ENCODE peak calls at places on chromosomes 16 and 17, in five cellular contexts. One of them, this sample, is unnamed.

GRCh38 chr16:47492036-47492427 is 30.9 kb downstream of the PHKB start:
- DNase-seq in progenitor cell of endocrine pancreas: no peak
- DNase-seq in kidney: no peak
- DNase-seq in CD8-positive, alpha-beta T cell: no peak
- DNase-seq in CD4-positive, alpha-beta T cell: no peak
- DNase-seq in this sample: no peak

GRCh38 chr16:11051430-11052079 is 107.2 kb downstream of the CLEC16A start:
- DNase-seq in progenitor cell of endocrine pancreas: no peak
- DNase-seq in kidney: no peak
- DNase-seq in CD8-positive, alpha-beta T cell: no peak
- DNase-seq in CD4-positive, alpha-beta T cell: no peak
- DNase-seq in this sample: no peak

GRCh38 chr17:80024206-80024972 is 11.3 kb downstream of the TBC1D16 start:
- DNase-seq in progenitor cell of endocrine pancreas: no peak
- DNase-seq in kidney: no peak
- DNase-seq in CD8-positive, alpha-beta T cell: no peak
- DNase-seq in CD4-positive, alpha-beta T cell: no peak
- DNase-seq in this sample: no peak

GRCh38 chr16:70428178-70428998 is 10.5 kb downstream of the ST3GAL2 start:
- DNase-seq in progenitor cell of endocrine pancreas: peak
- DNase-seq in kidney: peak
- DNase-seq in CD8-positive, alpha-beta T cell: peak
- DNase-seq in CD4-positive, alpha-beta T cell: no peak
- DNase-seq in this sample: peak

GRCh38 chr16:89764711-89765201 is 43.4 kb downstream of the ZNF276 start:
- DNase-seq in progenitor cell of endocrine pancreas: no peak
- DNase-seq in kidney: no peak
- DNase-seq in CD8-positive, alpha-beta T cell: peak
- DNase-seq in CD4-positive, alpha-beta T cell: no peak
- DNase-seq in this sample: no peak

GRCh38 chr16:84175351-84176081 is 11.3 kb downstream of the TAF1C start:
- DNase-seq in progenitor cell of endocrine pancreas: peak
- DNase-seq in kidney: no peak
- DNase-seq in CD8-positive, alpha-beta T cell: peak
- DNase-seq in CD4-positive, alpha-beta T cell: peak
- DNase-seq in this sample: peak

GRCh38 chr17:19263621-19264010 is 26.4 kb downstream of the EPN2 start:
- DNase-seq in progenitor cell of endocrine pancreas: no peak
- DNase-seq in kidney: no peak
- DNase-seq in CD8-positive, alpha-beta T cell: no peak
- DNase-seq in CD4-positive, alpha-beta T cell: no peak
- DNase-seq in this sample: no peak

GRCh38 chr17:37792787-37793186 is 47.9 kb upstream of the HNF1B start:
- DNase-seq in progenitor cell of endocrine pancreas: no peak
- DNase-seq in kidney: no peak
- DNase-seq in CD8-positive, alpha-beta T cell: no peak
- DNase-seq in CD4-positive, alpha-beta T cell: no peak
- DNase-seq in this sample: no peak

GRCh38 chr16:8655184-8655717 is 19.2 kb upstream of the ABAT start:
- DNase-seq in progenitor cell of endocrine pancreas: no peak
- DNase-seq in kidney: no peak
- DNase-seq in CD8-positive, alpha-beta T cell: no peak
- DNase-seq in CD4-positive, alpha-beta T cell: no peak
- DNase-seq in this sample: no peak

GRCh38 chr17:47423406-47424295 is 99.9 kb downstream of the EFCAB13 start:
- DNase-seq in progenitor cell of endocrine pancreas: peak
- DNase-seq in kidney: peak
- DNase-seq in CD8-positive, alpha-beta T cell: no peak
- DNase-seq in CD4-positive, alpha-beta T cell: no peak
- DNase-seq in this sample: no peak

GRCh38 chr16:52837251-52837650 is 215.4 kb downstream of the CHD9NB start:
- DNase-seq in progenitor cell of endocrine pancreas: no peak
- DNase-seq in kidney: no peak
- DNase-seq in CD8-positive, alpha-beta T cell: no peak
- DNase-seq in CD4-positive, alpha-beta T cell: no peak
- DNase-seq in this sample: no peak

GRCh38 chr17:45143767-45144198 is 4.5 kb upstream of the HEXIM1 start:
- DNase-seq in progenitor cell of endocrine pancreas: no peak
- DNase-seq in kidney: peak
- DNase-seq in CD8-positive, alpha-beta T cell: peak
- DNase-seq in CD4-positive, alpha-beta T cell: no peak
- DNase-seq in this sample: no peak

GRCh38 chr17:50036455-50037320 is 19.2 kb upstream of the ITGA3 start:
- DNase-seq in progenitor cell of endocrine pancreas: no peak
- DNase-seq in kidney: no peak
- DNase-seq in CD8-positive, alpha-beta T cell: no peak
- DNase-seq in CD4-positive, alpha-beta T cell: no peak
- DNase-seq in this sample: no peak

GRCh38 chr17:69822314-69822875 is 252.6 kb upstream of the KCNJ16 start:
- DNase-seq in progenitor cell of endocrine pancreas: no peak
- DNase-seq in kidney: no peak
- DNase-seq in CD8-positive, alpha-beta T cell: no peak
- DNase-seq in CD4-positive, alpha-beta T cell: no peak
- DNase-seq in this sample: no peak

GRCh38 chr16:47019563-47019962 is 46.1 kb upstream of the DNAJA2 start:
- DNase-seq in progenitor cell of endocrine pancreas: no peak
- DNase-seq in kidney: no peak
- DNase-seq in CD8-positive, alpha-beta T cell: no peak
- DNase-seq in CD4-positive, alpha-beta T cell: no peak
- DNase-seq in this sample: no peak

GRCh38 chr17:79036609-79037008 is 12.6 kb downstream of the C1QTNF1 start:
- DNase-seq in progenitor cell of endocrine pancreas: no peak
- DNase-seq in kidney: no peak
- DNase-seq in CD8-positive, alpha-beta T cell: no peak
- DNase-seq in CD4-positive, alpha-beta T cell: no peak
- DNase-seq in this sample: peak

GRCh38 chr16:67246081-67246944 is 968 bp downstream of the FHOD1 start:
- DNase-seq in progenitor cell of endocrine pancreas: peak
- DNase-seq in kidney: peak
- DNase-seq in CD8-positive, alpha-beta T cell: peak
- DNase-seq in CD4-positive, alpha-beta T cell: peak
- DNase-seq in this sample: peak

GRCh38 chr16:27365142-27366089 is 36.6 kb upstream of the IL21R start:
- DNase-seq in progenitor cell of endocrine pancreas: no peak
- DNase-seq in kidney: no peak
- DNase-seq in CD8-positive, alpha-beta T cell: no peak
- DNase-seq in CD4-positive, alpha-beta T cell: no peak
- DNase-seq in this sample: no peak

GRCh38 chr16:89919535-89920406 is 1.1 kb downstream of the MC1R start:
- DNase-seq in progenitor cell of endocrine pancreas: no peak
- DNase-seq in kidney: peak
- DNase-seq in CD8-positive, alpha-beta T cell: no peak
- DNase-seq in CD4-positive, alpha-beta T cell: no peak
- DNase-seq in this sample: no peak

GRCh38 chr16:10981697-10982216 is 37.4 kb downstream of the CLEC16A start:
- DNase-seq in progenitor cell of endocrine pancreas: no peak
- DNase-seq in kidney: no peak
- DNase-seq in CD8-positive, alpha-beta T cell: peak
- DNase-seq in CD4-positive, alpha-beta T cell: peak
- DNase-seq in this sample: no peak

GRCh38 chr16:22318690-22319358 is 21.6 kb downstream of the POLR3E start:
- DNase-seq in progenitor cell of endocrine pancreas: no peak
- DNase-seq in kidney: no peak
- DNase-seq in CD8-positive, alpha-beta T cell: peak
- DNase-seq in CD4-positive, alpha-beta T cell: peak
- DNase-seq in this sample: no peak

GRCh38 chr17:72588961-72589360 is 468.1 kb downstream of the SOX9 start:
- DNase-seq in progenitor cell of endocrine pancreas: no peak
- DNase-seq in kidney: peak
- DNase-seq in CD8-positive, alpha-beta T cell: peak
- DNase-seq in CD4-positive, alpha-beta T cell: no peak
- DNase-seq in this sample: no peak

GRCh38 chr17:29722411-29723198 is 99.9 kb upstream of the CORO6 start:
- DNase-seq in progenitor cell of endocrine pancreas: no peak
- DNase-seq in kidney: no peak
- DNase-seq in CD8-positive, alpha-beta T cell: peak
- DNase-seq in CD4-positive, alpha-beta T cell: peak
- DNase-seq in this sample: peak

GRCh38 chr17:38870259-38871165 is 654 bp downstream of the LASP1 start:
- DNase-seq in progenitor cell of endocrine pancreas: peak
- DNase-seq in kidney: peak
- DNase-seq in CD8-positive, alpha-beta T cell: peak
- DNase-seq in CD4-positive, alpha-beta T cell: peak
- DNase-seq in this sample: no peak

GRCh38 chr16:75804368-75804767 is 78.1 kb upstream of the CPHXL start:
- DNase-seq in progenitor cell of endocrine pancreas: no peak
- DNase-seq in kidney: no peak
- DNase-seq in CD8-positive, alpha-beta T cell: no peak
- DNase-seq in CD4-positive, alpha-beta T cell: no peak
- DNase-seq in this sample: no peak

GRCh38 chr16:49084628-49085390 is 196.8 kb downstream of the CBLN1 start:
- DNase-seq in progenitor cell of endocrine pancreas: no peak
- DNase-seq in kidney: no peak
- DNase-seq in CD8-positive, alpha-beta T cell: no peak
- DNase-seq in CD4-positive, alpha-beta T cell: no peak
- DNase-seq in this sample: no peak

GRCh38 chr16:149024-149675 is 3.3 kb upstream of the HBZ start:
- DNase-seq in progenitor cell of endocrine pancreas: no peak
- DNase-seq in kidney: no peak
- DNase-seq in CD8-positive, alpha-beta T cell: no peak
- DNase-seq in CD4-positive, alpha-beta T cell: no peak
- DNase-seq in this sample: no peak

GRCh38 chr17:47013341-47013740 is 34.3 kb upstream of the RPRML start:
- DNase-seq in progenitor cell of endocrine pancreas: no peak
- DNase-seq in kidney: no peak
- DNase-seq in CD8-positive, alpha-beta T cell: no peak
- DNase-seq in CD4-positive, alpha-beta T cell: no peak
- DNase-seq in this sample: no peak

GRCh38 chr16:85947511-85948509 is 48.8 kb downstream of the IRF8 start:
- DNase-seq in progenitor cell of endocrine pancreas: no peak
- DNase-seq in kidney: no peak
- DNase-seq in CD8-positive, alpha-beta T cell: no peak
- DNase-seq in CD4-positive, alpha-beta T cell: peak
- DNase-seq in this sample: no peak

DNA sequence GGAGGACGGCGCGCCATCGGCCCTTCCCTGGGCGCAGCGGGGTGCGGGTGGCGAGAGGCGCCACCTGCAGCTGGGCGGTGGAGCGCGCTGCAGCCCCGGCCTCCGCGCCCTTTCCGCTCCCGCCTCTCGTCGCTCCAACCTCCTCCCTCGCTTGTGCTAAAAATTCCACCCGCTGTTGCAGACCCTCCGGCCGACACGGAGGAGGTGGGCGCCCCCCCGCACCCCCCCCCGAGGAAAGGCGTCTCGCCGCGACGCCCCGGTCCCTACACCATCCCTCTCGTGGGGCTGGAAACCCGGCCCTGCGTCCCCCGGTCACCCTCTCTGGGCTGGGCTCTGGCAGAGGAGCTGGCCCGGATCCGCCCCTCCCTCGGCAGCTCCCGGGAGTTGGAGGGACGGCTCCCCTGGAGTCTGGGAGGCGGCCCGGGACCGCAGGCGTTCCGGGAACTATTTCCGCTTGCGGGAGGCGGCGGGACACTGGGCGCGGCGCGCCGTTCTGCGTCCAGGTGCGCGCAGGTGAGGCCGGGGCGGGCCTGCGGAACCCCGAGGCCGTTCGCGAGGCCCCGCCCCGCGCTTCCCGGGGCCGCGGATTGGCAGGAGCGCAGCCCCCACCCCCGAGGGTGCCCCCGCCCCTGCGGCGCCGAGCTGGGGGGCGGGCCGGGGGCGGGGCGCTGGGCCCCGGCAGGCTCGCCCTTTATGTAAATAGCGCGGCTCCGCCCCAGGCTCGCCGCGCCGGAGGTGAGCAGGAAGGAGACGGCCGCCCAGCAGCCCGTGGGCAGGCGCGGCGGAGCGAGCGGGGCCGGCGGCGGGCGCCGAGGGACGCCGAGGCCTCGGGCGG is at the start of gene LLGL2:
- DNase-seq in progenitor cell of endocrine pancreas: peak
- DNase-seq in kidney: peak
- DNase-seq in CD8-positive, alpha-beta T cell: peak
- DNase-seq in CD4-positive, alpha-beta T cell: peak
- DNase-seq in this sample: no peak
- TF ChIP-seq CTCF in progenitor cell of endocrine pancreas: peak
- TF ChIP-seq CTCF in kidney: peak
- TF ChIP-seq CTCF in CD8-positive, alpha-beta T cell: no peak
- TF ChIP-seq CTCF in CD4-positive, alpha-beta T cell: peak
- TF ChIP-seq CTCF in this sample: peak

GRCh38 chr17:32264140-32264799 is 1.4 kb upstream of the RHBDL3 start:
- DNase-seq in progenitor cell of endocrine pancreas: no peak
- DNase-seq in kidney: peak
- DNase-seq in CD8-positive, alpha-beta T cell: no peak
- DNase-seq in CD4-positive, alpha-beta T cell: no peak
- DNase-seq in this sample: no peak
- TF ChIP-seq CTCF in progenitor cell of endocrine pancreas: peak
- TF ChIP-seq CTCF in kidney: no peak
- TF ChIP-seq CTCF in CD8-positive, alpha-beta T cell: no peak
- TF ChIP-seq CTCF in CD4-positive, alpha-beta T cell: no peak
- TF ChIP-seq CTCF in this sample: peak

GRCh38 chr16:79770244-79771064 is 169.9 kb upstream of the MAF start:
- DNase-seq in progenitor cell of endocrine pancreas: peak
- DNase-seq in kidney: peak
- DNase-seq in CD8-positive, alpha-beta T cell: peak
- DNase-seq in CD4-positive, alpha-beta T cell: peak
- DNase-seq in this sample: peak

GRCh38 chr16:79772028-79772427 is 171.5 kb upstream of the MAF start:
- DNase-seq in progenitor cell of endocrine pancreas: no peak
- DNase-seq in kidney: no peak
- DNase-seq in CD8-positive, alpha-beta T cell: no peak
- DNase-seq in CD4-positive, alpha-beta T cell: no peak
- DNase-seq in this sample: no peak

GRCh38 chr16:79777679-79778078 is 177.1 kb upstream of the MAF start:
- DNase-seq in progenitor cell of endocrine pancreas: no peak
- DNase-seq in kidney: no peak
- DNase-seq in CD8-positive, alpha-beta T cell: no peak
- DNase-seq in CD4-positive, alpha-beta T cell: no peak
- DNase-seq in this sample: no peak

GRCh38 chr16:79776243-79776884 is 175.8 kb upstream of the MAF start:
- DNase-seq in progenitor cell of endocrine pancreas: no peak
- DNase-seq in kidney: no peak
- DNase-seq in CD8-positive, alpha-beta T cell: no peak
- DNase-seq in CD4-positive, alpha-beta T cell: no peak
- DNase-seq in this sample: no peak
- TF ChIP-seq CTCF in progenitor cell of endocrine pancreas: peak
- TF ChIP-seq CTCF in kidney: no peak
- TF ChIP-seq CTCF in CD8-positive, alpha-beta T cell: no peak
- TF ChIP-seq CTCF in CD4-positive, alpha-beta T cell: no peak
- TF ChIP-seq CTCF in this sample: peak

DNA sequence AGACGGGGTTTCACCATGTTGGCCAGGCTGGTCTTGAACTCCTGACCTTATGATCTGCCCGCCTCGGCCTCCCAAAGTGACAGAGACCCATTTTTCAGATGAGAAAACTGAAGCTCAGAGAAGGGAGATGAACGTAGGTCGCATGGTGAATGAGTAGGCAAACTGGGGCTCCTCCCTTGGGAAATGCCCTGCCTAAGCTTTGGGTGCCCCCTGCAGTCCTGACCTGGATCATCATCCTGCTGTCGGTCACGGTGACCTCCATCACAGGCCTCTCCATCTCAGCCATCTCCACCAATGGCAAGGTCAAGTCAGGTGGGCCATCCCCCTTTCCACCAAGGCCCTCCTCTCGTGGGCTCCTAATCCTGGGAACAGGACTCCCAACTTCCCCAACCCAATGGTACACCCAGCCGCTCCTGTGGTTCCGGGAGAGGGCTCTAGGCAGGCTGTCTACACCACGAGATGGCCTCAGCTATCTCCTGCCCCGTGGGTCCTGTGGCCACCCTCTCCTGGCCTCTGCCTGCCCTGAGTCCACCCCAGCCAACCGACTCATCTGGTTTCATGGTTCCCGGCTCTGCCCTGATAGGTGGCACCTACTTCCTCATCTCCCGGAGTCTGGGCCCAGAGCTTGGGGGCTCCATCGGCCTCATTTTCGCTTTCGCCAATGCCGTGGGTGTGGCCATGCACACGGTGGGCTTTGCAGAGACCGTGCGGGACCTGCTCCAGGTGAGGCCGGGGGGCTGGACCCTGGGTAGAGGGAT is 4.7 kb downstream of the SLC12A3 start:
- DNase-seq in progenitor cell of endocrine pancreas: no peak
- DNase-seq in kidney: no peak
- DNase-seq in CD8-positive, alpha-beta T cell: no peak
- DNase-seq in CD4-positive, alpha-beta T cell: no peak
- DNase-seq in this sample: no peak
- TF ChIP-seq CTCF in progenitor cell of endocrine pancreas: peak
- TF ChIP-seq CTCF in kidney: no peak
- TF ChIP-seq CTCF in CD8-positive, alpha-beta T cell: no peak
- TF ChIP-seq CTCF in CD4-positive, alpha-beta T cell: no peak
- TF ChIP-seq CTCF in this sample: no peak

This sample was measured in AG09319.